ENCODE peak calls at places on chromosomes 6 and 20, in eight cellular contexts. O is Calu3; P is breast epithelium; L is neural crest cell; R is ELF-1; T is hypothalamus; Q is CD8-positive, alpha-beta T cell; G is endothelial cell. Y is an unnamed sample.

GRCh38 chr20:20864346-20865096 is 152.1 kb upstream of the RALGAPA2 start:
- DNase-seq in O (no peak), P (no peak), L (no peak), R (peak), T (no peak), Q (no peak), G (no peak), Y (no peak)

GRCh38 chr6:145189836-145190235 is 545.5 kb downstream of the EPM2A start:
- DNase-seq in O (no peak), P (no peak), L (no peak), R (no peak), T (no peak), Q (no peak), G (no peak), Y (no peak)

GRCh38 chr6:110784610-110784979 is 30.7 kb downstream of the CDK19 start:
- DNase-seq in O (no peak), P (no peak), L (no peak), R (no peak), T (no peak), Q (no peak), G (no peak), Y (no peak)

GRCh38 chr6:149925253-149925973 is 2.5 kb upstream of the RAET1G start:
- DNase-seq in O (no peak), P (no peak), L (no peak), R (no peak), T (no peak), Q (no peak), G (peak), Y (peak)

GRCh38 chr20:37558779-37559178 is 31.1 kb upstream of the BLCAP start:
- DNase-seq in O (no peak), P (no peak), L (no peak), R (no peak), T (no peak), Q (no peak), G (no peak), Y (no peak)

GRCh38 chr20:38340693-38341092 is 5.6 kb upstream of the LBP start:
- DNase-seq in O (no peak), P (no peak), L (no peak), R (no peak), T (no peak), Q (no peak), G (no peak), Y (no peak)

GRCh38 chr20:4324611-4325238 is 309.4 kb upstream of the RNF24 start:
- DNase-seq in O (no peak), P (no peak), L (no peak), R (no peak), T (no peak), Q (no peak), G (no peak), Y (no peak)

GRCh38 chr6:3784885-3785744 is 33.6 kb upstream of the PXDC1 start:
- DNase-seq in O (no peak), P (no peak), L (no peak), R (no peak), T (no peak), Q (no peak), G (no peak), Y (no peak)

GRCh38 chr6:14910692-14911547 is 334.9 kb upstream of the JARID2 start:
- DNase-seq in O (no peak), P (no peak), L (no peak), R (no peak), T (no peak), Q (peak), G (no peak), Y (peak)

GRCh38 chr20:32727663-32728062 is 15.6 kb downstream of the COMMD7 start:
- DNase-seq in O (no peak), P (no peak), L (no peak), R (no peak), T (no peak), Q (no peak), G (no peak), Y (no peak)

GRCh38 chr6:14118444-14118843 is 872 bp downstream of the CD83 start:
- DNase-seq in O (no peak), P (no peak), L (no peak), R (no peak), T (no peak), Q (no peak), G (no peak), Y (no peak)

GRCh38 chr6:340991-341827 is 48.9 kb downstream of the DUSP22 start:
- DNase-seq in O (no peak), P (no peak), L (no peak), R (no peak), T (no peak), Q (no peak), G (no peak), Y (peak)